ENCODE peak calls at places on chromosome 1, in seven cellular contexts. H is EL; Q is AG20443; A is left ventricle myocardium inferior; V is NCI-H1694; Z is activated effector memory CD4-positive, alpha-beta T cell treated with anti-CD3 and anti-CD28 coated beads, Interleukin-2, amount 50 U/mL, for 16 hours; U is T-cell. C is an unnamed sample.

GRCh38 chr1:158022554-158023278 is 29.3 kb downstream of the KIRREL1 start:
- DNase-seq in Q (no peak), Z (no peak), A (no peak), V (no peak), H (no peak), U (no peak), C (no peak)

GRCh38 chr1:198686069-198686728 is 47.4 kb downstream of the PTPRC start:
- DNase-seq in Q (no peak), A (no peak), V (peak), Z (no peak), H (peak), U (no peak), C (peak)

GRCh38 chr1:151058682-151059341 is 610 bp downstream of the CDC42SE1 start:
- DNase-seq in H (peak), V (peak), U (no peak), A (no peak), Q (peak), Z (peak), C (peak)

GRCh38 chr1:158251160-158251559 is 3.1 kb upstream of the CD1A start:
- DNase-seq in Z (no peak), H (no peak), V (no peak), A (no peak), U (no peak), Q (no peak), C (no peak)

GRCh38 chr1:98253145-98253544 is 332.3 kb upstream of the DPYD start:
- DNase-seq in V (no peak), H (no peak), Z (no peak), A (no peak), U (no peak), Q (no peak), C (no peak)

GRCh38 chr1:2345297-2346075 is 45.9 kb downstream of the MORN1 start:
- DNase-seq in U (no peak), V (no peak), Q (no peak), A (no peak), H (no peak), Z (no peak), C (no peak)

GRCh38 chr1:153357076-153357852 is 390 bp upstream of the S100A9 start:
- DNase-seq in U (peak), V (no peak), H (no peak), A (peak), Q (no peak), Z (no peak), C (no peak)

GRCh38 chr1:19179597-19180271 is 30.3 kb downstream of the UBR4 start:
- DNase-seq in Z (no peak), A (no peak), V (no peak), H (no peak), U (peak), Q (peak), C (no peak)